ENCODE peak calls at places on chromosome 12, in seven cellular contexts. A, W, U, Q, D, V and X are unnamed samples.
A peak's percentile ranks its signal among the peaks of the same experiment; 100 is the strongest.

GRCh38 chr12:27637524-27637923 is 58.7 kb upstream of the REP15 start:
- DNase-seq in Q (no peak), U (no peak), D (no peak), A (no peak), W (no peak), V (no peak), X (no peak)

GRCh38 chr12:92654929-92655328 is 47.9 kb upstream of the PLEKHG7 start:
- DNase-seq in D (no peak), U (no peak), V (peak; percentile 65), Q (no peak), W (peak; percentile 65), A (no peak), X (no peak)

GRCh38 chr12:108090107-108090899 is 38.8 kb upstream of the WSCD2 start:
- DNase-seq in W (no peak), U (no peak), D (no peak), V (no peak), A (no peak), Q (no peak), X (no peak)

GRCh38 chr12:40207551-40207950 is 17.2 kb upstream of the LRRK2 start:
- DNase-seq in U (no peak), W (no peak), D (no peak), Q (no peak), V (no peak), A (no peak), X (no peak)

GRCh38 chr12:46886541-46887041 is 60.8 kb upstream of the SLC38A4 start:
- DNase-seq in W (peak; percentile 68), Q (no peak), V (peak; percentile 40), A (no peak), D (no peak), U (no peak), X (no peak)

GRCh38 chr12:107329569-107330324 is 236.4 kb upstream of the CRY1 start:
- DNase-seq in V (peak; percentile 51), W (no peak), D (no peak), A (no peak), U (no peak), Q (no peak), X (no peak)

GRCh38 chr12:92503977-92504966 is 198.5 kb upstream of the PLEKHG7 start:
- DNase-seq in U (no peak), W (no peak), A (peak; percentile 56), V (no peak), D (no peak), Q (no peak), X (no peak)

GRCh38 chr12:52033506-52034258 is 17.6 kb upstream of the NR4A1 start:
- DNase-seq in Q (no peak), U (no peak), A (no peak), V (no peak), W (no peak), D (no peak), X (no peak)

GRCh38 chr12:78977463-78977862 is 112.9 kb downstream of the SYT1 start:
- DNase-seq in A (no peak), V (no peak), D (no peak), Q (no peak), W (no peak), U (no peak), X (no peak)